ENCODE peak calls at places on chromosomes 2 and 18, in six cellular contexts. B is NCI-H1105; O is T-helper 9 cell; K is T-helper 1 cell; R is tibial artery; Z is activated T-helper 1 cell treated with anti-CD3 and anti-CD28 coated beads, Interleukin-12 subunit alpha, Interleukin-12 subunit beta, Interleukin-2, Interleukin-4 antibody, amounts not matched to agents 30 ng/mL and 10 ng/mL and 1 ng/mL, durations not matched to agents 14 hours and 24 hours and 36 hours. H is an unnamed sample.

GRCh38 chr18:23580677-23581367 is 5.5 kb downstream of the NPC1 start:
- DNase-seq in B (no peak), O (no peak), K (no peak), R (no peak), Z (no peak), H (no peak)

GRCh38 chr2:96090527-96090926 is 25.8 kb downstream of the ADRA2B start:
- DNase-seq in B (no peak), O (no peak), K (no peak), R (no peak), Z (no peak), H (no peak)

GRCh38 chr2:58967736-58968135 is 726.6 kb upstream of the FANCL start:
- DNase-seq in B (peak; percentile 3), O (no peak), K (no peak), R (no peak), Z (no peak), H (no peak)

GRCh38 chr2:175180701-175181103 is 808 bp downstream of the ATP5MC3 start:
- DNase-seq in B (no peak), O (peak; percentile 24), K (peak; percentile 48), R (no peak), Z (peak; percentile 43), H (no peak)

GRCh38 chr2:187689372-187689771 is 135.1 kb upstream of the TFPI start:
- DNase-seq in B (no peak), O (no peak), K (no peak), R (no peak), Z (no peak), H (peak; percentile 30)

GRCh38 chr18:49948975-49949374 is 135.6 kb upstream of the ACAA2 start:
- DNase-seq in B (no peak), O (no peak), K (no peak), R (no peak), Z (no peak), H (no peak)

GRCh38 chr18:66141716-66142115 is 390.9 kb downstream of the CDH7 start:
- DNase-seq in B (no peak), O (no peak), K (no peak), R (no peak), Z (no peak), H (no peak)

GRCh38 chr18:24534737-24535136 is 74.3 kb downstream of the HRH4 start:
- DNase-seq in B (no peak), O (no peak), K (no peak), R (no peak), Z (no peak), H (no peak)

H was measured in NCI-H1436 treated with DMSO at 0.1 percent for 48 hours.